ENCODE peak calls at places on chromosomes 2 and 18, in eight cellular contexts. One of them, this sample, is unnamed.

GRCh38 chr2:119460076-119460475 is 28.4 kb downstream of the TMEM37 start:
- DNase-seq in activated CD8-positive, alpha-beta memory T cell treated with anti-CD3 and anti-CD28 coated beads, Interleukin-2, amount 50 U/mL, for 48 hours: no peak
- DNase-seq in progenitor cell of endocrine pancreas: no peak
- DNase-seq in head of caudate nucleus: no peak
- DNase-seq in activated naive CD4-positive, alpha-beta T cell: no peak
- DNase-seq in stimulated activated effector memory CD8-positive, alpha-beta T cell treated with anti-CD3 and anti-CD28 coated beads, Interleukin-12 subunit alpha, Interleukin-12 subunit beta, amount 100 ng/mL, for 72 hours: no peak
- DNase-seq in mesendoderm: no peak
- DNase-seq in NCI-H510A treated with DMSO at 0.1 percent for 48 hours: no peak
- DNase-seq in this sample: no peak

GRCh38 chr2:202317080-202317859 is 51.7 kb downstream of the NOP58 start:
- DNase-seq in activated CD8-positive, alpha-beta memory T cell treated with anti-CD3 and anti-CD28 coated beads, Interleukin-2, amount 50 U/mL, for 48 hours: peak
- DNase-seq in mesendoderm: peak
- DNase-seq in stimulated activated effector memory CD8-positive, alpha-beta T cell treated with anti-CD3 and anti-CD28 coated beads, Interleukin-12 subunit alpha, Interleukin-12 subunit beta, amount 100 ng/mL, for 72 hours: no peak
- DNase-seq in progenitor cell of endocrine pancreas: no peak
- DNase-seq in activated naive CD4-positive, alpha-beta T cell: no peak
- DNase-seq in NCI-H510A treated with DMSO at 0.1 percent for 48 hours: no peak
- DNase-seq in head of caudate nucleus: peak
- DNase-seq in this sample: no peak

GRCh38 chr2:214753455-214753854 is 56.0 kb downstream of the BARD1 start:
- DNase-seq in activated naive CD4-positive, alpha-beta T cell: no peak
- DNase-seq in NCI-H510A treated with DMSO at 0.1 percent for 48 hours: no peak
- DNase-seq in stimulated activated effector memory CD8-positive, alpha-beta T cell treated with anti-CD3 and anti-CD28 coated beads, Interleukin-12 subunit alpha, Interleukin-12 subunit beta, amount 100 ng/mL, for 72 hours: no peak
- DNase-seq in head of caudate nucleus: no peak
- DNase-seq in activated CD8-positive, alpha-beta memory T cell treated with anti-CD3 and anti-CD28 coated beads, Interleukin-2, amount 50 U/mL, for 48 hours: no peak
- DNase-seq in mesendoderm: no peak
- DNase-seq in progenitor cell of endocrine pancreas: no peak
- DNase-seq in this sample: no peak

GRCh38 chr2:58449286-58450010 is 208.3 kb upstream of the FANCL start:
- DNase-seq in NCI-H510A treated with DMSO at 0.1 percent for 48 hours: no peak
- DNase-seq in activated CD8-positive, alpha-beta memory T cell treated with anti-CD3 and anti-CD28 coated beads, Interleukin-2, amount 50 U/mL, for 48 hours: no peak
- DNase-seq in head of caudate nucleus: peak
- DNase-seq in progenitor cell of endocrine pancreas: no peak
- DNase-seq in mesendoderm: peak
- DNase-seq in activated naive CD4-positive, alpha-beta T cell: no peak
- DNase-seq in stimulated activated effector memory CD8-positive, alpha-beta T cell treated with anti-CD3 and anti-CD28 coated beads, Interleukin-12 subunit alpha, Interleukin-12 subunit beta, amount 100 ng/mL, for 72 hours: no peak
- DNase-seq in this sample: peak

GRCh38 chr2:110948027-110948687 is 172.6 kb upstream of the BCL2L11 start:
- DNase-seq in head of caudate nucleus: no peak
- DNase-seq in activated naive CD4-positive, alpha-beta T cell: no peak
- DNase-seq in progenitor cell of endocrine pancreas: no peak
- DNase-seq in mesendoderm: no peak
- DNase-seq in activated CD8-positive, alpha-beta memory T cell treated with anti-CD3 and anti-CD28 coated beads, Interleukin-2, amount 50 U/mL, for 48 hours: no peak
- DNase-seq in NCI-H510A treated with DMSO at 0.1 percent for 48 hours: peak
- DNase-seq in stimulated activated effector memory CD8-positive, alpha-beta T cell treated with anti-CD3 and anti-CD28 coated beads, Interleukin-12 subunit alpha, Interleukin-12 subunit beta, amount 100 ng/mL, for 72 hours: no peak
- DNase-seq in this sample: peak

GRCh38 chr2:98455494-98455976 is 10.9 kb downstream of the INPP4A start:
- DNase-seq in progenitor cell of endocrine pancreas: no peak
- DNase-seq in head of caudate nucleus: no peak
- DNase-seq in mesendoderm: no peak
- DNase-seq in NCI-H510A treated with DMSO at 0.1 percent for 48 hours: no peak
- DNase-seq in stimulated activated effector memory CD8-positive, alpha-beta T cell treated with anti-CD3 and anti-CD28 coated beads, Interleukin-12 subunit alpha, Interleukin-12 subunit beta, amount 100 ng/mL, for 72 hours: no peak
- DNase-seq in activated CD8-positive, alpha-beta memory T cell treated with anti-CD3 and anti-CD28 coated beads, Interleukin-2, amount 50 U/mL, for 48 hours: no peak
- DNase-seq in activated naive CD4-positive, alpha-beta T cell: no peak
- DNase-seq in this sample: no peak

GRCh38 chr18:8960740-8961657 is 141.5 kb upstream of the NDUFV2 start:
- DNase-seq in mesendoderm: no peak
- DNase-seq in activated naive CD4-positive, alpha-beta T cell: no peak
- DNase-seq in progenitor cell of endocrine pancreas: no peak
- DNase-seq in head of caudate nucleus: no peak
- DNase-seq in activated CD8-positive, alpha-beta memory T cell treated with anti-CD3 and anti-CD28 coated beads, Interleukin-2, amount 50 U/mL, for 48 hours: no peak
- DNase-seq in stimulated activated effector memory CD8-positive, alpha-beta T cell treated with anti-CD3 and anti-CD28 coated beads, Interleukin-12 subunit alpha, Interleukin-12 subunit beta, amount 100 ng/mL, for 72 hours: no peak
- DNase-seq in NCI-H510A treated with DMSO at 0.1 percent for 48 hours: no peak
- DNase-seq in this sample: no peak

GRCh38 chr2:102803041-102803896 is 41.4 kb downstream of the TMEM182 start:
- DNase-seq in stimulated activated effector memory CD8-positive, alpha-beta T cell treated with anti-CD3 and anti-CD28 coated beads, Interleukin-12 subunit alpha, Interleukin-12 subunit beta, amount 100 ng/mL, for 72 hours: no peak
- DNase-seq in activated naive CD4-positive, alpha-beta T cell: no peak
- DNase-seq in mesendoderm: no peak
- DNase-seq in head of caudate nucleus: no peak
- DNase-seq in progenitor cell of endocrine pancreas: no peak
- DNase-seq in NCI-H510A treated with DMSO at 0.1 percent for 48 hours: no peak
- DNase-seq in activated CD8-positive, alpha-beta memory T cell treated with anti-CD3 and anti-CD28 coated beads, Interleukin-2, amount 50 U/mL, for 48 hours: no peak
- DNase-seq in this sample: no peak

GRCh38 chr18:13500891-13501887 is 225.2 kb downstream of the FAM210A start:
- DNase-seq in activated naive CD4-positive, alpha-beta T cell: no peak
- DNase-seq in mesendoderm: peak
- DNase-seq in head of caudate nucleus: peak
- DNase-seq in progenitor cell of endocrine pancreas: no peak
- DNase-seq in stimulated activated effector memory CD8-positive, alpha-beta T cell treated with anti-CD3 and anti-CD28 coated beads, Interleukin-12 subunit alpha, Interleukin-12 subunit beta, amount 100 ng/mL, for 72 hours: no peak
- DNase-seq in activated CD8-positive, alpha-beta memory T cell treated with anti-CD3 and anti-CD28 coated beads, Interleukin-2, amount 50 U/mL, for 48 hours: no peak
- DNase-seq in NCI-H510A treated with DMSO at 0.1 percent for 48 hours: peak
- DNase-seq in this sample: no peak

GRCh38 chr2:86499326-86499725 is 58.2 kb downstream of the KDM3A start:
- DNase-seq in stimulated activated effector memory CD8-positive, alpha-beta T cell treated with anti-CD3 and anti-CD28 coated beads, Interleukin-12 subunit alpha, Interleukin-12 subunit beta, amount 100 ng/mL, for 72 hours: no peak
- DNase-seq in activated CD8-positive, alpha-beta memory T cell treated with anti-CD3 and anti-CD28 coated beads, Interleukin-2, amount 50 U/mL, for 48 hours: no peak
- DNase-seq in mesendoderm: no peak
- DNase-seq in progenitor cell of endocrine pancreas: no peak
- DNase-seq in head of caudate nucleus: no peak
- DNase-seq in activated naive CD4-positive, alpha-beta T cell: no peak
- DNase-seq in NCI-H510A treated with DMSO at 0.1 percent for 48 hours: no peak
- DNase-seq in this sample: no peak

GRCh38 chr2:61180686-61181085 is 18.7 kb downstream of the C2orf74 start:
- DNase-seq in progenitor cell of endocrine pancreas: no peak
- DNase-seq in activated CD8-positive, alpha-beta memory T cell treated with anti-CD3 and anti-CD28 coated beads, Interleukin-2, amount 50 U/mL, for 48 hours: no peak
- DNase-seq in mesendoderm: no peak
- DNase-seq in head of caudate nucleus: no peak
- DNase-seq in NCI-H510A treated with DMSO at 0.1 percent for 48 hours: no peak
- DNase-seq in activated naive CD4-positive, alpha-beta T cell: no peak
- DNase-seq in stimulated activated effector memory CD8-positive, alpha-beta T cell treated with anti-CD3 and anti-CD28 coated beads, Interleukin-12 subunit alpha, Interleukin-12 subunit beta, amount 100 ng/mL, for 72 hours: no peak
- DNase-seq in this sample: no peak